ENCODE peak calls at places on chromosomes 1 and 21, in eight cellular contexts. Y is lower lobe of right lung, K is fibroblast of mammary gland, W is GM06990, V is heart left ventricle, X is BJ, H is bronchial epithelial cell, M is ovary. I is an unnamed sample.
A peak's percentile ranks its signal among the peaks of the same experiment; 100 is the strongest.

GRCh38 chr1:246631426-246631825 is 65.2 kb downstream of the CNST start:
- DNase-seq in X (peak; percentile 46), Y (no peak), M (no peak), K (peak; percentile 67), W (no peak), V (no peak), H (peak; percentile 55), I (peak; percentile 51)

GRCh38 chr1:190147616-190148015 is 330.0 kb downstream of the BRINP3 start:
- DNase-seq in V (no peak), M (no peak), K (no peak), W (no peak), H (no peak), Y (no peak), X (no peak), I (no peak)

GRCh38 chr21:37233551-37234146 is 33.5 kb downstream of the VPS26C start:
- DNase-seq in Y (no peak), M (no peak), H (no peak), X (no peak), V (no peak), W (no peak), K (no peak), I (no peak)

GRCh38 chr1:59054172-59054571 is 242.7 kb upstream of the FGGY start:
- DNase-seq in M (no peak), X (no peak), K (no peak), H (no peak), Y (no peak), W (no peak), V (no peak), I (no peak)

GRCh38 chr1:2290595-2291510 is 62.7 kb downstream of the SKI start:
- DNase-seq in Y (peak; percentile 89), M (peak; percentile 83), V (peak; percentile 88), K (peak; percentile 99), W (peak; percentile 73), H (peak; percentile 83), X (peak; percentile 90), I (peak; percentile 97)

GRCh38 chr1:59498640-59499039 is 201.7 kb downstream of the FGGY start:
- DNase-seq in M (no peak), H (no peak), K (peak; percentile 75), Y (no peak), X (no peak), V (no peak), W (no peak), I (no peak)

GRCh38 chr1:91529856-91530255 is 29.2 kb downstream of the CDC7 start:
- DNase-seq in K (peak; percentile 66), Y (no peak), V (no peak), M (no peak), H (peak; percentile 77), X (no peak), W (no peak), I (peak; percentile 66)

GRCh38 chr1:67170751-67171573 is 4.7 kb downstream of the IL23R start:
- DNase-seq in Y (no peak), V (no peak), H (no peak), K (no peak), W (no peak), M (no peak), X (no peak), I (no peak)

GRCh38 chr21:42666023-42666747 is 12.8 kb downstream of the PDE9A start:
- DNase-seq in M (no peak), W (peak; percentile 49), K (no peak), V (no peak), H (no peak), X (no peak), Y (no peak), I (no peak)

DNA sequence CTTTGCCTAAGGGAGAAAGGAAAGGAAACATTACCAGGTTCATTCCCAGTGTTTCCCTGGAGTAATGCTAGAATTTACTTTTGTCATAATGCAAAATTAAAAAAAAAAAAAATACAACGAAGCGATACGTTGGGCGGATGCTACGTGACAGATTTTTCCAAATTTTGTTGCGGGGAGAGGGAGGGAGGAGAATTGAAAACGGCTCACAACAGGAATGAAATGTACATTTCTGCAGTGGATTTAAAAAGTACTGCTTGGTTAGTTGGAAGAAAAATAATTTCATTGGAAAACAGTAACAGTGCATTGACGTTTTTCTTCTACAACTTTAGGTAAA is 157.5 kb downstream of the RUNX1 start:
- DNase-seq in M (no peak), W (no peak), K (no peak), X (no peak), Y (no peak), H (no peak), V (no peak), I (no peak)
- H3K4me3 ChIP-seq in M (no peak overlapping the region), W (no peak overlapping the region), K (no peak overlapping the region), X (peak overlapping the region; percentile 61), Y (peak overlapping the region; percentile 70), H (peak overlapping the region; percentile 73), V (no peak overlapping the region), I (peak overlapping the region; percentile 73)

GRCh38 chr1:154614887-154615286 is 6.9 kb upstream of the ADAR start:
- DNase-seq in H (no peak), Y (no peak), K (peak; percentile 35), W (no peak), X (no peak), V (no peak), M (no peak), I (no peak)
- TF ChIP-seq CTCF in H (no peak), Y (no peak), K (peak; percentile 26), W (no peak), X (no peak), V (no peak), M (no peak), I (no peak)

DNA sequence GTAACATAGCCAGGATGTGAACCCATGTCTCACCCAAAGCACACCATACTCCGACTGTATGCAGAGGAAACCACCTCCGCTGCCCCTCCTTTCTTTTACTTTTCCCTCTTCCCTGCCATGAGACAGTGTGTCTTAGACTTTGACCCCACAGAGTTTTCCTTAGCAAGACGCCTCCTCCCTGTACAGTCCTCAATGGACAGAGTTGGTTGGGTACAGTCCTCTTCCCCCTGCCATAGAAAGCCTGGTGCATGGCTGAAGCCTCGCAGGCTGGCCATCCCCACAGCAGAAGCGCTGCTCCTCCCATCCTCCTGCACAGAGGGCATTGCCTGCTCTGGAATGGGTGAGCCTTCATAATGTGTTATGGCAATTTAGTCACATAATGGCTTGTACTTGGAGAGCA is 127.9 kb downstream of the PLPP3 start:
- DNase-seq in H (no peak), M (no peak), V (no peak), X (no peak), W (no peak), K (no peak), Y (no peak), I (no peak)
- H3K4me3 ChIP-seq in H (no peak overlapping the region), M (no peak overlapping the region), V (no peak overlapping the region), X (no peak overlapping the region), W (no peak overlapping the region), K (no peak overlapping the region), Y (no peak overlapping the region), I (no peak overlapping the region)

GRCh38 chr1:42925132-42925769 is 33.4 kb downstream of the SLC2A1 start:
- DNase-seq in M (no peak), X (no peak), K (no peak), V (no peak), Y (no peak), W (no peak), H (peak; percentile 68), I (no peak)
- TF ChIP-seq CTCF in M (no peak), X (no peak), K (no peak), V (no peak), Y (no peak), W (no peak), H (no peak), I (no peak)

DNA sequence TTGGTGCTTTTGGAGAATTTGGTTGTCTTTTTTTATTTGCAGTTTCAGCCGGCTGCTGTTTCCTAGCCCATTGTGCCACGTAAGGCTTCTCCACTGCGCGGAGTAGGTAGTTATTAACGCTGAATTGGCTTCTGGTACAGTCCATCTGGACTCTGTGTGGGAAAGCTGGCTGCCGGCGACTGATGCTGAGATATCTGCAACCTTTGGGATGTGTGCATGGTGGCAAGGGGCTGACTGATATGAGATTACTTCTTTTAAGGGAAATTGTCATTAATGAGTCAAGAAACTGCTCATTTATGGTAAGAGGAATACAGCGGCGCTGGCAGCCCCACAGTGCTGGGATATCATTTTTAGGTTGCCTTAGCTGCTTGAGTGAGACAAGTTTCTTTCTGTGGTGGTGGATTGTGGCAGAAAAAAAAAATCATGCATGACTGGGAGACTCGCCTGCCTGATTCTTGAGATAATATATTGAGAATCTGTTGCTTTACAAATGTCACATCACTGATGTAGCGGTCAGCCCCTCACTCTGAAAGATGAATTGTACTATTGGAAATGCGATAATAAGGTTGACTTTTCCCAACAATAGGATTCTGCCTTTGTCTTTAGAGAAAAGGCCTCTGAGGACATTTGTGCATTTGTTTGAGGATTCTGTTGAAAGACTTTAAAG is 2.5 kb upstream of the ELAVL4 start:
- DNase-seq in V (no peak), H (no peak), K (no peak), W (no peak), M (no peak), Y (no peak), X (no peak), I (no peak)
- H3K4me3 ChIP-seq in V (no peak overlapping the region), H (no peak overlapping the region), K (no peak overlapping the region), W (no peak overlapping the region), M (no peak overlapping the region), Y (no peak overlapping the region), X (no peak overlapping the region), I (no peak overlapping the region)

DNA sequence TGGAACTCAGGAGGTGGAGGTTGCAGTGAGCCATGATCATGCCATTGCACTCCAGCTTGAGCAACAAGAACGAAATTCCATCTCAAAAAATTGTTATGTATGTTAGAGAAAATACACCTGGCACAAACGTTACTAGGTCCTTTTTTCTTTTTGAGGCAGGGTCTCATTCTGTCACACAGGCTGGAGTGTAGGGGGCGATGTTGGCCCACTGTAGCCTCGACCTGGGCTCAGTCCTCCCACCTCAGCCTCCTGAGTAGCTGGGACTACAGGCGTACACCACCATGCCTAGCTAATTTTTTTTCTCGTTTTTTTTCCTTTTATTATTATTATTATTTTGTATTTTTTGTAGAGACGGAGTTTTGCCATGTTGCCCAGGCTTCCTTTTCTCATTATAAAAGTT is 4.4 kb downstream of the HAX1 start:
- DNase-seq in X (no peak), K (no peak), W (no peak), Y (no peak), M (no peak), V (no peak), H (no peak), I (no peak)
- TF ChIP-seq CTCF in X (peak; percentile 9), K (peak; percentile 11), W (peak; percentile 33), Y (peak; percentile 21), M (no peak), V (peak; percentile 13), H (peak; percentile 24), I (peak; percentile 24)

DNA sequence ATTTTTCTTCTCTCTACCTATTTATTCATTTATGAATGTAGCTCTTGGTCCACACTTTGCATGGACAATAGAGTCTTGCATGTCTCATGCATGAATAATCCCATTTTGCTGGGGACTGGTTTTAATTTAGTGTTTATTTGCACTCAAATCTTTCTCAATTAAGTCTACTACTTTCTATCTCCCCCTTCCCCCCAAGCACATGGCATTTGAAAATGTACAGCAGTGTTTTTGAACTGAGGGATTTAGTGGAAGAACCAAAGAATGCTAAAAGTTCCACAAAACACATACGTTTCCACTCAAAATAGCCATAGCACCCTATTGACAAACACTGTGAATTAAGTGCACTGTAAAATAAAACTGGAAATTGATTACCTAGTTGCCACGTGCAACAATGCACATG is 119.5 kb upstream of the USH2A start:
- DNase-seq in M (no peak), K (no peak), Y (no peak), V (no peak), X (no peak), W (no peak), H (no peak), I (no peak)
- H3K4me3 ChIP-seq in M (no peak overlapping the region), K (no peak overlapping the region), Y (no peak overlapping the region), V (no peak overlapping the region), X (no peak overlapping the region), W (no peak overlapping the region), H (no peak overlapping the region), I (no peak overlapping the region)